ENCODE peak calls at places on chromosome 13, in five cellular contexts. K is GDM1, Z is H9, F is mesenteric fat pad, A is COR-L47. X is an unnamed sample.

GRCh38 chr13:111572956-111573355 is 252.5 kb downstream of the TEX29 start:
- DNase-seq in K (no peak), Z (no peak), F (peak; percentile 59), A (peak; percentile 100), X (no peak)

GRCh38 chr13:109785141-109785891 is 1.1 kb downstream of the IRS2 start:
- DNase-seq in K (no peak), Z (peak; percentile 42), F (no peak), A (peak; percentile 75), X (peak; percentile 87)

GRCh38 chr13:111505175-111505777 is 184.8 kb downstream of the TEX29 start:
- DNase-seq in K (no peak), Z (peak; percentile 84), F (peak; percentile 51), A (peak; percentile 27), X (peak; percentile 49)

GRCh38 chr13:113129480-113129879 is 6.9 kb downstream of the F10 start:
- DNase-seq in K (no peak), Z (peak; percentile 69), F (peak; percentile 84), A (no peak), X (no peak)

GRCh38 chr13:47408546-47409319 is 511.9 kb upstream of the HTR2A start:
- DNase-seq in K (no peak), Z (no peak), F (no peak), A (no peak), X (no peak)

GRCh38 chr13:102461302-102461701 is 59.5 kb upstream of the FGF14 start:
- DNase-seq in K (no peak), Z (no peak), F (no peak), A (no peak), X (no peak)

GRCh38 chr13:44583126-44583525 is 7.0 kb upstream of the TSC22D1 start:
- DNase-seq in K (no peak), Z (no peak), F (no peak), A (no peak), X (no peak)

GRCh38 chr13:53001444-53001843 is 27.2 kb upstream of the OLFM4 start:
- DNase-seq in K (no peak), Z (no peak), F (no peak), A (no peak), X (no peak)

GRCh38 chr13:111337206-111337605 is 16.8 kb downstream of the TEX29 start:
- DNase-seq in K (no peak), Z (peak; percentile 5), F (no peak), A (no peak), X (no peak)

GRCh38 chr13:45662122-45662521 is 40.0 kb upstream of the CBY2 start:
- DNase-seq in K (no peak), Z (no peak), F (no peak), A (no peak), X (no peak)

GRCh38 chr13:46622918-46623256 is 69.9 kb downstream of the LRCH1 start:
- DNase-seq in K (no peak), Z (no peak), F (no peak), A (peak; percentile 52), X (peak; percentile 96)

GRCh38 chr13:46106839-46107371 is 2.1 kb upstream of the CPB2 start:
- DNase-seq in K (no peak), Z (no peak), F (no peak), A (no peak), X (peak; percentile 88)

GRCh38 chr13:111064661-111065060 is 50.4 kb upstream of the ARHGEF7 start:
- DNase-seq in K (no peak), Z (no peak), F (no peak), A (no peak), X (no peak)

GRCh38 chr13:89066868-89067466 is 1395.8 kb downstream of the SLITRK5 start:
- DNase-seq in K (peak; percentile 48), Z (peak; percentile 28), F (no peak), A (peak; percentile 50), X (peak; percentile 70)

GRCh38 chr13:110876592-110876991 is 38.3 kb downstream of the ANKRD10 start:
- DNase-seq in K (no peak), Z (peak; percentile 71), F (no peak), A (no peak), X (no peak)

GRCh38 chr13:29948246-29948645 is 97.8 kb upstream of the UBL3 start:
- DNase-seq in K (no peak), Z (no peak), F (no peak), A (no peak), X (no peak)

GRCh38 chr13:40146586-40147240 is 491.3 kb downstream of the COG6 start:
- DNase-seq in K (no peak), Z (no peak), F (no peak), A (no peak), X (no peak)

GRCh38 chr13:51912511-51913225 is 50.9 kb downstream of the CCDC70 start:
- DNase-seq in K (no peak), Z (peak; percentile 12), F (no peak), A (no peak), X (no peak)

GRCh38 chr13:75513271-75513670 is 24.4 kb downstream of the COMMD6 start:
- DNase-seq in K (no peak), Z (no peak), F (no peak), A (no peak), X (no peak)

GRCh38 chr13:44934724-44935123 is 54.5 kb downstream of the NUFIP1 start:
- DNase-seq in K (no peak), Z (no peak), F (no peak), A (no peak), X (no peak)

GRCh38 chr13:33087091-33087490 is 70.9 kb downstream of the KL start:
- DNase-seq in K (no peak), Z (no peak), F (no peak), A (no peak), X (no peak)

GRCh38 chr13:74708629-74709028 is 574.4 kb upstream of the KLF12 start:
- DNase-seq in K (no peak), Z (no peak), F (no peak), A (no peak), X (no peak)

GRCh38 chr13:22235285-22235949 is 564.5 kb downstream of the FGF9 start:
- DNase-seq in K (no peak), Z (peak; percentile 57), F (no peak), A (no peak), X (no peak)

GRCh38 chr13:23980160-23980551 is 82.9 kb upstream of the C1QTNF9B start:
- DNase-seq in K (peak; percentile 19), Z (peak; percentile 86), F (peak; percentile 96), A (peak; percentile 66), X (peak; percentile 64)

GRCh38 chr13:31815361-31816144 is 76.2 kb downstream of the RXFP2 start:
- DNase-seq in K (no peak), Z (no peak), F (no peak), A (no peak), X (no peak)